ENCODE peak calls at places on chromosomes 11 and 22, in four cellular contexts. Y is type B pancreatic cell; A is CD4-positive, alpha-beta T cell; H is colonic mucosa. I is an unnamed sample.
A peak's percentile ranks its signal among the peaks of the same experiment; 100 is the strongest.

GRCh38 chr11:116596346-116597260 is 176.2 kb downstream of the BUD13 start:
- DNase-seq in Y (no peak), A (no peak), H (no peak), I (no peak)

GRCh38 chr11:59200421-59200746 is 12.3 kb downstream of the MPEG1 start:
- DNase-seq in Y (no peak), A (no peak), H (no peak), I (no peak)

GRCh38 chr11:128653828-128654231 is 40.0 kb upstream of the FLI1 start:
- DNase-seq in Y (no peak), A (no peak), H (no peak), I (peak; percentile 25)

GRCh38 chr11:34209809-34210208 is 104.4 kb downstream of the NAT10 start:
- DNase-seq in Y (no peak), A (no peak), H (no peak), I (no peak)

GRCh38 chr11:101441747-101442146 is 142.1 kb downstream of the TRPC6 start:
- DNase-seq in Y (no peak), A (no peak), H (no peak), I (peak; percentile 30)

GRCh38 chr22:35172452-35172851 is 84.8 kb upstream of the HMGXB4 start:
- DNase-seq in Y (no peak), A (no peak), H (no peak), I (no peak)

GRCh38 chr11:102534261-102534872 is 3.8 kb upstream of the MMP7 start:
- DNase-seq in Y (no peak), A (no peak), H (no peak), I (no peak)

GRCh38 chr22:35830305-35830704 is 112.6 kb downstream of the APOL5 start:
- DNase-seq in Y (no peak), A (no peak), H (no peak), I (no peak)

GRCh38 chr11:45343988-45344387 is 57.8 kb upstream of the SYT13 start:
- DNase-seq in Y (no peak), A (no peak), H (no peak), I (no peak)

GRCh38 chr22:22060200-22061084 is 77.9 kb upstream of the TOP3B start:
- DNase-seq in Y (no peak), A (peak; percentile 42), H (peak; percentile 56), I (peak; percentile 85)

GRCh38 chr11:111086058-111086457 is 159.5 kb upstream of the POU2AF2 start:
- DNase-seq in Y (no peak), A (no peak), H (no peak), I (no peak)

GRCh38 chr22:37330200-37331033 is 48.1 kb downstream of the CYTH4 start:
- DNase-seq in Y (no peak), A (no peak), H (peak; percentile 73), I (peak; percentile 92)

DNA sequence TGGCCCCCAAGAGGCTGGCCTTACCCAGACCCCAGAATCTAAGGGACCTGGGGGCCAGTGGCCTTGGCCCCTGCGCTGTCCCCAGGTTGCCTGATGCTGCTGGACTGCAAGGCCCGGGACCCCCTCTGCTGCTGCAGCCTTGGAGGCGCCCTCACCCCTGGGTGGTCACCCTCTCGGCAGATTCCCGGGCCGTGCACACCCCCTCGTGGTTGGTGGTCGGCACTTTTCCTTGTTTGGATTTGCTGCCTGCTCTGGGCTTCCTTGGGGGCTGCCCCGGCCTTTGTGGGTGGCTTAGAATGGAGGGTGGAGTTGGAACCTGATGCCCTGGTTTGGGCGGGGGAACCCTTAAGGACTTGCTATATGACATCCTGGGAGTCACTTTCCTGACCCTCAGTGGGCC is 5.3 kb downstream of the RIN1 start:
- DNase-seq in Y (no peak), A (no peak), H (no peak), I (no peak)
- TF ChIP-seq CTCF in Y (no peak), A (no peak), H (no peak), I (no peak)

GRCh38 chr11:114027396-114027795 is 32.1 kb upstream of the ZBTB16 start:
- DNase-seq in Y (no peak), A (no peak), H (no peak), I (no peak)

GRCh38 chr11:114025329-114025907 is 34.1 kb upstream of the ZBTB16 start:
- DNase-seq in Y (no peak), A (no peak), H (no peak), I (no peak)

GRCh38 chr11:114031599-114032320 is 27.8 kb upstream of the ZBTB16 start:
- DNase-seq in Y (no peak), A (no peak), H (no peak), I (no peak)

GRCh38 chr11:114027941-114028340 is 31.6 kb upstream of the ZBTB16 start:
- DNase-seq in Y (no peak), A (no peak), H (no peak), I (no peak)

DNA sequence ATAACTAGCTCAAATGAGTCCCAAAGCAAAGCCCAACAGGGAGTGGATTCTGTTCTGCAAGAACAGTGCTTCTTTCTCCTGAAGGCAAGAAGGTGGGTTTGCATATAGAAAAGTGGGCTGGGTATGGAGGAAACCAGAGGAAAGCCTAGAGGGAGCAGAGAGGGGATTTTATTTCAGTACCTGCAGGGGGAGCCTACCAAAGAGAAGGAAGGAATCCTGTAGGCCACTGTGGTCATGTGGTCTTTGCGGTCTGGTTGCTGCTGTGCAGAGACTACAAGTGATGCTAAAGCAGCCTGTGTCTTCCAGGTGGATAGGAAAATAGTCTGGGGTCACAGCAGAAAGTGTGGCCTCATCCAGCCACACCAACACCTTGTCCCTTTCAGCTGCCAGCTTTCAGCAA is 33.2 kb upstream of the ZBTB16 start:
- DNase-seq in Y (no peak), A (no peak), H (no peak), I (no peak)
- TF ChIP-seq CTCF in Y (peak; percentile 44), A (peak; percentile 33), H (no peak), I (no peak)

GRCh38 chr11:114586797-114587196 is 8.8 kb downstream of the NXPE4 start:
- DNase-seq in Y (no peak), A (no peak), H (no peak), I (no peak)
- TF ChIP-seq CTCF in Y (no peak), A (no peak), H (no peak), I (no peak)

GRCh38 chr11:103968685-103969084 is 67.8 kb upstream of the DDI1 start:
- DNase-seq in Y (no peak), A (no peak), H (no peak), I (no peak)

GRCh38 chr11:103961010-103961409 is 75.4 kb upstream of the DDI1 start:
- DNase-seq in Y (no peak), A (no peak), H (no peak), I (no peak)

GRCh38 chr11:103967985-103968384 is 68.5 kb upstream of the DDI1 start:
- DNase-seq in Y (no peak), A (no peak), H (no peak), I (no peak)

GRCh38 chr11:103959279-103959930 is 77.0 kb upstream of the DDI1 start:
- DNase-seq in Y (no peak), A (no peak), H (no peak), I (no peak)

GRCh38 chr11:103964390-103964789 is 72.0 kb upstream of the DDI1 start:
- DNase-seq in Y (no peak), A (no peak), H (no peak), I (no peak)
- TF ChIP-seq CTCF in Y (peak; percentile 26), A (no peak), H (no peak), I (no peak)

DNA sequence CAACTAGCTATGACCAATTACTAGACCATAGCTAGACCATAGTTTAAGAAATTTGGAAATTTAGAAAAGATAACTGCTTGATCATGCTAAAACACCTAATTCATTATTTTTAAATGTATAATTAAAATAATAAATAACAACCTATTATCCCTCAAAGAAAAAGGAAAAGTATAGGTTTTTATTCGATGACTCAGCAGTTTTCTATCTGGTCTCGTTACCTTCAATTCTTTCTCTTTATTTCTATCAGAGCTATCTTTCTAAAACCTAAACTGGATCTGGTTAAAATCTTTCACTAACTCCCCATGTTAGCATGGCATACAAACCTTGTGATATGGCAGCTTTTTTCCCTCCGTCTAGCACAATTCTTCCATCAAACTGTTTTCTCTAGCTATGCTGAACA is 27.3 kb downstream of the CSTPP1 start:
- DNase-seq in Y (no peak), A (no peak), H (no peak), I (no peak)
- TF ChIP-seq CTCF in Y (no peak), A (no peak), H (no peak), I (no peak)

DNA sequence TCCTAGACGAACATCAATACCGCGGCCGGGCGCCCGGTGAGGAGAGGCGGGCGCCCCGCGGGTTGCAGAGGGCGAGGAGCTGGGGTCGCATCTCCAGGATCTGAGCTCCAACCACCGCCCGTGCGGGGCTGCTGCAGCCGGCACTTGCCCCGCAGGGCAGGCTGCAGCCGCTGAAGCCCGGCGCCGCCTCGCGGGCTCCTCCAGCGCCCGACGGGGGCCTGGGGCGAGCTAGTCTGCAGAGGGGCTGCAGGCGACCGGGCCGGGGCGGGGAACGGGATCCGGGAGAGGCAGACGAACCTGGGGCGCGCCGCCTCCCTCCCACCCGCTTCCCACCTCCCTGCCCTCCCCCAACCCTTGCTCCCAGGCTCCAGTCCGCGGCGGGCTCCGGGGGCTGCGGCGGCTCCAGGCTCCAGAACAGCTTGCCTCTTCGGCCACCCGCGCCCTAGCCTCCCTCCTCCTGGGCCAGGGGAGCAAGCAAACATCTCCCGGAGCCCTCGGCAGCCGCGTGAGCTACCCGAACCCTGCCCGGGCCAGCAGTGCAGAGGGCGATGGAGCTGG is 858 bp downstream of the TENM4 start:
- DNase-seq in Y (peak; percentile 76), A (no peak), H (peak; percentile 19), I (no peak)
- TF ChIP-seq CTCF in Y (peak; percentile 31), A (no peak), H (no peak), I (no peak)

GRCh38 chr22:43812149-43812842 is at the start of gene EFCAB6:
- DNase-seq in Y (peak; percentile 93), A (peak; percentile 90), H (peak; percentile 95), I (peak; percentile 94)

GRCh38 chr22:43817402-43817801 is 5.3 kb upstream of the EFCAB6 start:
- DNase-seq in Y (peak; percentile 29), A (no peak), H (no peak), I (no peak)

GRCh38 chr22:43812890-43813289 is 785 bp upstream of the EFCAB6 start:
- DNase-seq in Y (peak; percentile 29), A (no peak), H (no peak), I (no peak)

GRCh38 chr22:43814264-43814663 is 2.2 kb upstream of the EFCAB6 start:
- DNase-seq in Y (no peak), A (no peak), H (no peak), I (no peak)

GRCh38 chr22:43811777-43812148 is 342 bp downstream of the EFCAB6 start:
- DNase-seq in Y (no peak), A (no peak), H (no peak), I (no peak)
- TF ChIP-seq CTCF in Y (no peak), A (no peak), H (no peak), I (no peak)